ENCODE peak calls at places on chromosome 1, in six cellular contexts. T is WTC11, V is A549, H is stomach, W is BE2C, C is upper lobe of right lung. Y is an unnamed sample.

GRCh38 chr1:154749078-154749760 is 120.9 kb downstream of the KCNN3 start:
- DNase-seq in T (no peak), V (peak; percentile 55), H (no peak), W (peak; percentile 50), C (no peak), Y (no peak)

GRCh38 chr1:202143768-202144509 is 598 bp downstream of the ARL8A start:
- DNase-seq in T (peak; percentile 57), V (peak; percentile 35), H (no peak), W (no peak), C (peak; percentile 77), Y (peak; percentile 79)

GRCh38 chr1:11749203-11749689 is 12.7 kb upstream of the C1orf167 start:
- DNase-seq in T (peak; percentile 60), V (peak; percentile 79), H (peak; percentile 55), W (peak; percentile 21), C (peak; percentile 77), Y (peak; percentile 68)

GRCh38 chr1:174939771-174940545 is 59.8 kb upstream of the CACYBP start:
- DNase-seq in T (no peak), V (no peak), H (no peak), W (no peak), C (no peak), Y (no peak)

GRCh38 chr1:87329756-87330200 is 1.1 kb downstream of the LMO4 start:
- DNase-seq in T (no peak), V (no peak), H (no peak), W (no peak), C (no peak), Y (peak; percentile 56)

GRCh38 chr1:174883361-174883760 is 116.4 kb upstream of the CACYBP start:
- DNase-seq in T (no peak), V (no peak), H (no peak), W (no peak), C (no peak), Y (no peak)

GRCh38 chr1:174262747-174263241 is 103.5 kb downstream of the RABGAP1L start:
- DNase-seq in T (no peak), V (peak; percentile 50), H (no peak), W (peak; percentile 47), C (no peak), Y (peak; percentile 52)

GRCh38 chr1:208231929-208232360 is 12.2 kb downstream of the PLXNA2 start:
- DNase-seq in T (no peak), V (no peak), H (no peak), W (peak; percentile 71), C (no peak), Y (no peak)

GRCh38 chr1:165481820-165482532 is 37.0 kb upstream of the RXRG start:
- DNase-seq in T (no peak), V (peak; percentile 47), H (peak; percentile 26), W (no peak), C (no peak), Y (no peak)

GRCh38 chr1:152870831-152871730 is 7.0 kb upstream of the SMCP start:
- DNase-seq in T (peak; percentile 38), V (peak; percentile 25), H (no peak), W (peak; percentile 19), C (no peak), Y (no peak)

GRCh38 chr1:55893155-55893554 is 678.0 kb upstream of the USP24 start:
- DNase-seq in T (no peak), V (peak; percentile 8), H (no peak), W (no peak), C (no peak), Y (peak; percentile 15)

GRCh38 chr1:1941868-1942752 is 23.0 kb upstream of the TMEM52 start:
- DNase-seq in T (no peak), V (no peak), H (no peak), W (no peak), C (no peak), Y (no peak)

GRCh38 chr1:185850366-185850765 is 116.2 kb downstream of the HMCN1 start:
- DNase-seq in T (no peak), V (no peak), H (no peak), W (no peak), C (no peak), Y (no peak)

GRCh38 chr1:22888320-22889075 is 84.2 kb downstream of the LACTBL1 start:
- DNase-seq in T (no peak), V (no peak), H (no peak), W (no peak), C (no peak), Y (no peak)

GRCh38 chr1:35406103-35406502 is 137.6 kb downstream of the ZMYM4 start:
- DNase-seq in T (no peak), V (no peak), H (no peak), W (no peak), C (no peak), Y (no peak)

GRCh38 chr1:235943581-235944114 is 76.9 kb upstream of the LYST start:
- DNase-seq in T (no peak), V (no peak), H (no peak), W (no peak), C (no peak), Y (no peak)

DNA sequence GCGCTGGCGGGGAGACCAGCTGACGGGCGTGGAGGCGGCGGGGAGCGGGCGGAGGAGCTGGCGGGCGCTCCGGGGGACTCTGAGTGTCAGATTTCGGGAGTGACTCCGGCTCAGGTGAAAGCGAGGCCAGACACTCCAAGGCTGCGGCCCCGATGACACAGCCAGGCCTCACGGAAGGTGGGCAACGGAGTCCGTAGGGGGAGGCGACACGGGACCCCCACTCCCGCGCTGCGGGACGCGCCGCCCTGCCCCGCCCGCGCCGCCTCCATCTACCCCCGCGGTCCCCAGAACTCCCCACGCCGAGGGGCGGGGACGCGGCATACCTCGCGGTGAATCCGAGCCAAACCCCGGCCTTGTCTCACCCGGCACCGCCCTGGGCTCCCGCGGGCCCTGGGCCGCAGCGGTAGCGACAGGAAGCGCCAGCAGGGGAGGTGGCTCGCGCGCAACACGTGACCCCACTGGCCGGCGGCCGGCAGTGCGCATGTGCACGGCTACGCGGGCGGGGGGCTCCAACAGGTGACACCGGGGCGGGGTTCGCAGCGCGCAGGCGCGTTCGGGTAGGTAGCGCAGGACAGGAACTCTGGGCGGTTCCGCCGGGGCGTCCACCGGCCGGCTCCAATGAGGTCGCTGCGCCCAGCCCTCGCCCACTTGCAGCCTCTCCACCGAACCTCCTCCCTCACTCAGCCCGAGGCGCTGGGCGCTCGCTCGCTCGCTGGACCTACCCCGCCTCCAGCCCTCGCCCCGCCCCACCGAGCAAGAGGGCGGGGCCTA is at the start of gene CC2D1B:
- DNase-seq in T (peak; percentile 99), V (peak; percentile 91), H (peak; percentile 99), W (peak; percentile 96), C (peak; percentile 100), Y (peak; percentile 100)
- TF ChIP-seq CTCF in T (no peak), V (no peak), H (no peak), W (no peak), C (peak; percentile 13), Y (no peak)

DNA sequence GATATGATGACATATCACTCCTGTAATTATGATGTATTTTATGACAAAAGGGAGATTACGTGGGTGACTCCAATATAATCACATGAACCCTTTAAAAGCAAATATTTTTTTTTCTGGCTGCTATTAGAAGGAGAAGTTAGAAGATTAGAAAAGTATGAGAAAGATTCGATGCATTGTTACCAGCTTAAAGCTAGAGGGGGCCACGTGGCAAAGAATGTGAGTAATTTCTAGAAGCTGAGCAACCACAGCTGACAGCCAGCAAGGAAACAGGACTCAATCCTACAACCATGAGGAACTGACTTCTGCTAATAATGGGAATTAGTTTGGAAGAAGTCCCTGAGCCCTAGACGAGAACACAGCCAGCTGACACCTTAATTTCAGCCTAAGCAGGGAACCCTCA is 56.3 kb upstream of the C1orf87 start:
- DNase-seq in T (no peak), V (no peak), H (no peak), W (no peak), C (no peak), Y (no peak)
- TF ChIP-seq CTCF in T (no peak), V (no peak), H (no peak), W (no peak), C (no peak), Y (no peak)

DNA sequence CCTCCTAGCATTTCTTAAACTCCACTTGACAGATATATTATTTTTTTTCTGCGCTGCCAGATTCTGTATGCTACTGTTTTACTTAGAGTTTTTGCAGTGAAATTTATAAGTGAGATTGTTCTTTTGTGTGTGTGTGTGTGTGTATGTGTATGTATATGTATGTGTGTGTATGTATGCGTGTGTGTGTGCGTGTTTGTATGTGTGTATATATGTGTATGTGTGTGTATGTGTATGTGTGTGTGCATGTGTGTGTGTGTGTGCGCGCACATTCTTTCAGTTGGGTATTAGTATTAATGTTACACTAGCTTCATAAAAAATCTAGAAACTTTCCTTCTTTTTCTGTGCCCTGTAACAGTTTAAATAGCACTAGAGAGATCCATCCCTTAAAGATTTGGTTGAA is 152.6 kb upstream of the CSF3R start:
- DNase-seq in T (no peak), V (no peak), H (no peak), W (no peak), C (no peak), Y (no peak)
- TF ChIP-seq CTCF in T (no peak), V (no peak), H (no peak), W (no peak), C (no peak), Y (no peak)

DNA sequence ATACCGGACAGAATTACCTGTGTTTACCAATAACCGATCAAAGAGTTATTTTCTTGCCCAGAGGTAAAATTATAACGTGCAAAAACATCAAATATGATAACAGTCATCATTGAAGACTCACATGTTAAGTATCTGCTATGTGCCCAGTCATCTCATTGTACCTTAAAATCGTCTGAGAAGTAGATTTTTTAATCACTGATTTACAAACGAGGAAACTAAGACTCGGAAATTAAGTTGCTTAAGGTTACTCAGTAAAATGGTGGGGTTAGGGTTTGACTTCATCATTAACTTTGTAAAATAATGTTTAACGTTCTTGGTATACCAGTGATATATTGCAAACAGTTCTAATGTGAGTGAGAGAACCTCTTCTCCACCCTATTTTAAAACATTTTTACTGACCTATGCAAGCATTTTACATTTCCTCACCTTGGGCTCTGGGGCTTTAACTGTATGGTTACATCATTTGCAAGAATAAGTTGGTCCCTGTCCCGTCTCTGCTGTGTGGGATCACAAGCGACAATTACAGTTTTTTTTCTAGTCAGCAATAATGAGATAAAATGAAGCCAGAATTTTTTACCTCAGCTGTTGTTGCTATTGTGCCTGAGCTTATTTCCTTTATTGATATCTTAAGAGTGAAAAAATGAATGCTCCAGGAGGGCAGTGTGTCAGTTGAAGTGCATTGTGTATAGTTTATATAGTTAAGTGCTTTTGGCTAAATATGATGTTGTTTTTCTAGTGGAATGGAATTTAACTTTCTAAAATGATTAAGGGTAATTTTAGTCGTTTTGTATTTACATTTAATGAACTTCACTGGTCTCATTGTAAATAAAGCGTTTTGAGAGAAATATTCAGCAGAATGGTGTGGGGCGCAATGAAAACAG is 2.7 kb downstream of the RPRD2 start:
- DNase-seq in T (no peak), V (no peak), H (no peak), W (no peak), C (no peak), Y (no peak)
- TF ChIP-seq CTCF in T (no peak), V (no peak), H (no peak), W (no peak), C (no peak), Y (no peak)